ENCODE peak calls at places on chromosomes 3 and 15, in six cellular contexts. Y, N, B, S, E and T are unnamed samples.

GRCh38 chr15:80019168-80019745 is 40.2 kb upstream of the ZFAND6 start:
- DNase-seq in Y (no peak), N (no peak), B (no peak), S (no peak), E (no peak), T (no peak)

GRCh38 chr15:84892786-84893307 is 8.4 kb downstream of the SLC28A1 start:
- DNase-seq in Y (no peak), N (no peak), B (no peak), S (no peak), E (no peak), T (no peak)

GRCh38 chr3:167783781-167784180 is 48.3 kb downstream of the SERPINI1 start:
- DNase-seq in Y (no peak), N (no peak), B (no peak), S (no peak), E (no peak), T (no peak)

GRCh38 chr3:128473180-128473519 is 6.5 kb upstream of the DNAJB8 start:
- DNase-seq in Y (no peak), N (no peak), B (peak; percentile 31), S (no peak), E (no peak), T (no peak)

GRCh38 chr3:157408499-157409149 is 28.0 kb upstream of the PTX3 start:
- DNase-seq in Y (no peak), N (no peak), B (no peak), S (no peak), E (no peak), T (no peak)

GRCh38 chr15:82850242-82850591 is 40.8 kb downstream of the WHAMM start:
- DNase-seq in Y (no peak), N (no peak), B (no peak), S (no peak), E (no peak), T (no peak)

GRCh38 chr3:27216955-27217552 is 152.1 kb downstream of the NEK10 start:
- DNase-seq in Y (no peak), N (peak; percentile 47), B (no peak), S (no peak), E (peak; percentile 31), T (no peak)

GRCh38 chr15:52095597-52096262 is 16.8 kb downstream of the BCL2L10 start:
- DNase-seq in Y (no peak), N (peak; percentile 96), B (no peak), S (no peak), E (peak; percentile 86), T (no peak)

GRCh38 chr15:63601026-63601726 is 4.0 kb downstream of the FBXL22 start:
- DNase-seq in Y (no peak), N (peak; percentile 40), B (peak; percentile 86), S (no peak), E (no peak), T (no peak)

GRCh38 chr3:49484471-49484870 is 14.4 kb downstream of the DAG1 start:
- DNase-seq in Y (no peak), N (no peak), B (no peak), S (no peak), E (no peak), T (no peak)

GRCh38 chr3:174202146-174202545 is 657.0 kb upstream of the NAALADL2 start:
- DNase-seq in Y (no peak), N (no peak), B (no peak), S (no peak), E (no peak), T (no peak)

GRCh38 chr3:67048067-67048715 is 50.1 kb downstream of the KBTBD8 start:
- DNase-seq in Y (no peak), N (no peak), B (no peak), S (no peak), E (no peak), T (no peak)

GRCh38 chr15:78047631-78048409 is 29.7 kb downstream of the TBC1D2B start:
- DNase-seq in Y (no peak), N (peak; percentile 91), B (no peak), S (no peak), E (no peak), T (no peak)

GRCh38 chr3:167887096-167887495 is 151.6 kb downstream of the SERPINI1 start:
- DNase-seq in Y (no peak), N (peak; percentile 11), B (no peak), S (no peak), E (no peak), T (no peak)

GRCh38 chr3:184666422-184666821 is 45.4 kb downstream of the MAGEF1 start:
- DNase-seq in Y (no peak), N (no peak), B (no peak), S (no peak), E (no peak), T (no peak)

GRCh38 chr3:60932669-60933068 is 318.6 kb downstream of the FHIT start:
- DNase-seq in Y (no peak), N (peak; percentile 8), B (no peak), S (no peak), E (no peak), T (no peak)

GRCh38 chr3:184757010-184757651 is 45.3 kb upstream of the MAGEF1 start:
- DNase-seq in Y (no peak), N (peak; percentile 66), B (no peak), S (peak; percentile 66), E (peak; percentile 92), T (no peak)

GRCh38 chr3:177498037-177498857 is 301.0 kb upstream of the TBL1XR1 start:
- DNase-seq in Y (no peak), N (peak; percentile 86), B (no peak), S (no peak), E (no peak), T (peak; percentile 78)

GRCh38 chr15:49610166-49610918 is 10.3 kb downstream of the FAM227B start:
- DNase-seq in Y (no peak), N (no peak), B (no peak), S (no peak), E (no peak), T (no peak)

GRCh38 chr15:42404461-42405235 is 45.3 kb downstream of the CAPN3 start:
- DNase-seq in Y (no peak), N (no peak), B (no peak), S (peak; percentile 49), E (no peak), T (no peak)

GRCh38 chr15:34588046-34588674 is 4.7 kb upstream of the GOLGA8B start:
- DNase-seq in Y (peak; percentile 45), N (peak; percentile 91), B (no peak), S (peak; percentile 33), E (peak; percentile 33), T (peak; percentile 56)

GRCh38 chr3:120094776-120095225 is 554 bp upstream of the GSK3B start:
- DNase-seq in Y (peak; percentile 99), N (peak; percentile 100), B (peak; percentile 98), S (peak; percentile 100), E (peak; percentile 100), T (peak; percentile 99)

GRCh38 chr3:184005981-184006507 is 11.6 kb downstream of the ABCC5 start:
- DNase-seq in Y (no peak), N (peak; percentile 71), B (peak; percentile 86), S (peak; percentile 90), E (no peak), T (peak; percentile 36)

GRCh38 chr15:78282324-78282723 is 17.1 kb downstream of the SKIC8 start:
- DNase-seq in Y (no peak), N (no peak), B (no peak), S (no peak), E (no peak), T (no peak)

GRCh38 chr15:36880226-36880912 is 220.0 kb downstream of the MEIS2 start:
- DNase-seq in Y (no peak), N (no peak), B (peak; percentile 74), S (no peak), E (no peak), T (no peak)

GRCh38 chr3:9897408-9898372 is 5.0 kb upstream of the IL17RE start:
- DNase-seq in Y (no peak), N (no peak), B (no peak), S (no peak), E (no peak), T (peak; percentile 90)

GRCh38 chr15:97995881-97996603 is 35.5 kb downstream of the ARRDC4 start:
- DNase-seq in Y (no peak), N (peak; percentile 19), B (no peak), S (no peak), E (no peak), T (no peak)

GRCh38 chr3:12158387-12159226 is at the start of gene TIMP4:
- DNase-seq in Y (no peak), N (peak; percentile 94), B (peak; percentile 87), S (peak; percentile 54), E (no peak), T (no peak)

GRCh38 chr15:89766357-89767311 is 9.5 kb upstream of the MESP2 start:
- DNase-seq in Y (no peak), N (no peak), B (peak; percentile 55), S (peak; percentile 61), E (no peak), T (no peak)

GRCh38 chr3:57627976-57628375 is 30.8 kb upstream of the ARF4 start:
- DNase-seq in Y (no peak), N (no peak), B (no peak), S (no peak), E (no peak), T (no peak)

GRCh38 chr3:183285828-183286457 is 32.9 kb downstream of the B3GNT5 start:
- DNase-seq in Y (peak; percentile 68), N (peak; percentile 99), B (peak; percentile 91), S (peak; percentile 93), E (peak; percentile 88), T (peak; percentile 95)

GRCh38 chr3:12896206-12896697 is 54.9 kb upstream of the RPL32 start:
- DNase-seq in Y (no peak), N (no peak), B (no peak), S (no peak), E (no peak), T (no peak)

GRCh38 chr15:69031013-69032001 is 16.8 kb downstream of the NOX5 start:
- DNase-seq in Y (no peak), N (peak; percentile 62), B (peak; percentile 86), S (no peak), E (no peak), T (no peak)

GRCh38 chr15:58279106-58279505 is 140.9 kb downstream of the AQP9 start:
- DNase-seq in Y (no peak), N (no peak), B (no peak), S (no peak), E (no peak), T (no peak)
- TF ChIP-seq CTCF in Y (no peak), N (no peak), B (no peak), S (no peak), E (no peak), T (no peak)

GRCh38 chr3:25429441-25429907 is 1.4 kb downstream of the RARB start:
- DNase-seq in Y (no peak), N (peak; percentile 40), B (no peak), S (no peak), E (no peak), T (no peak)
- H3K4me3 ChIP-seq in Y (peak overlapping the region; percentile 74), N (peak overlapping the region; percentile 77), B (peak overlapping the region; percentile 38), S (peak overlapping the region; percentile 67), E (peak overlapping the region; percentile 73), T (peak overlapping the region; percentile 64)

DNA sequence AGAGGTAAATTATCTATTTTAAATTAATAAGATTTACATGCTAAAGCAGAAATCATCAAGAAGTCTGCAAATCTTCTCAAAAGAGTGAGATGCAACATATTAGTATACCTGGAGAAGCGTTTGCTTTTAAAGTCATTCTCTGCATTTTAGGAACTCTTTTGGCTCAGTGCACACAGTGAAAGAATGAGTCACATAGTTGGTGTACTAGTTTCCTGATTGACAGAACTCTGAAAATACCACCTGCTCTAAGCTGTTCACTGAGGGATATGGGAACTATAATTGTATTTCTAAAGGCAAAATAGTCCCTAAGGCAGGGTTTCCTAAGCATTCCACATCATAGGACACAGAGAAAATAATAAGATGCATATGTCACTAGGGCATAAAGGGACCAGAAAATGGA is 838.5 kb downstream of the DIPK2A start:
- DNase-seq in Y (no peak), N (no peak), B (no peak), S (no peak), E (no peak), T (no peak)
- TF ChIP-seq CTCF in Y (no peak), N (no peak), B (no peak), S (no peak), E (no peak), T (no peak)

GRCh38 chr3:172043233-172043632 is 3.9 kb downstream of the FNDC3B start:
- DNase-seq in Y (no peak), N (no peak), B (no peak), S (no peak), E (no peak), T (no peak)
- H3K4me3 ChIP-seq in Y (peak overlapping the region; percentile 98), N (peak overlapping the region; percentile 7), B (peak overlapping the region; percentile 99), S (peak overlapping the region; percentile 100), E (no peak overlapping the region), T (no peak overlapping the region)